ENCODE peak calls at places on chromosomes 5 and 9, in five cellular contexts. H, Z, D, S and E are unnamed samples.

GRCh38 chr5:160390787-160391696 is 8.8 kb downstream of the FAM200C start:
- DNase-seq in H (no peak), Z (no peak), D (no peak), S (no peak), E (peak; percentile 16)

GRCh38 chr9:129944501-129945116 is 98.4 kb downstream of the FNBP1 start:
- DNase-seq in H (no peak), Z (no peak), D (no peak), S (peak; percentile 23), E (no peak)

GRCh38 chr5:78648359-78649219 is at the start of gene LHFPL2:
- DNase-seq in H (peak; percentile 48), Z (peak; percentile 55), D (peak; percentile 71), S (no peak), E (peak; percentile 56)

GRCh38 chr5:89535421-89535820 is 652.4 kb upstream of the MEF2C start:
- DNase-seq in H (no peak), Z (no peak), D (no peak), S (no peak), E (no peak)

GRCh38 chr5:65721050-65721774 is 697 bp downstream of the SGTB start:
- DNase-seq in H (peak; percentile 33), Z (peak; percentile 52), D (no peak), S (peak; percentile 4), E (peak; percentile 66)

GRCh38 chr9:105355810-105356209 is 92.0 kb upstream of the FSD1L start:
- DNase-seq in H (no peak), Z (no peak), D (no peak), S (no peak), E (peak; percentile 59)

GRCh38 chr9:26745111-26745510 is 147.5 kb downstream of the CAAP1 start:
- DNase-seq in H (no peak), Z (no peak), D (no peak), S (no peak), E (no peak)

GRCh38 chr5:66246621-66247020 is 102.5 kb downstream of the SREK1 start:
- DNase-seq in H (peak; percentile 13), Z (no peak), D (no peak), S (no peak), E (peak; percentile 78)

GRCh38 chr5:115559524-115559923 is 14.9 kb upstream of the FEM1C start:
- DNase-seq in H (no peak), Z (no peak), D (no peak), S (no peak), E (peak; percentile 58)

GRCh38 chr9:137055385-137056364 is 1.8 kb upstream of the ENTPD2 start:
- DNase-seq in H (peak; percentile 94), Z (peak; percentile 95), D (no peak), S (no peak), E (peak; percentile 66)

GRCh38 chr9:2583308-2584013 is 38.1 kb upstream of the VLDLR start:
- DNase-seq in H (no peak), Z (no peak), D (no peak), S (no peak), E (no peak)

GRCh38 chr9:129748249-129748648 is 4.6 kb downstream of the PTGES start:
- DNase-seq in H (no peak), Z (no peak), D (no peak), S (no peak), E (peak; percentile 30)

GRCh38 chr5:179241175-179241574 is 104.1 kb downstream of the ADAMTS2 start:
- DNase-seq in H (no peak), Z (no peak), D (no peak), S (no peak), E (no peak)